ENCODE peak calls at places on chromosomes 5 and 9, in eight cellular contexts. One of them, this sample, is unnamed.
A peak's percentile ranks its signal among the peaks of the same experiment; 100 is the strongest.

GRCh38 chr9:19174127-19174921 is 47.0 kb upstream of the PLIN2 start:
- DNase-seq in colonic mucosa: peak; percentile 41
- DNase-seq in MM.1S: peak; percentile 46
- DNase-seq in small intestine: peak; percentile 81
- DNase-seq in left ventricle myocardium inferior: peak; percentile 62
- DNase-seq in Peyer's patch: no peak
- DNase-seq in upper lobe of right lung: peak; percentile 63
- DNase-seq in osteoblast: peak; percentile 92
- DNase-seq in this sample: peak; percentile 54

GRCh38 chr5:179220716-179221115 is 124.5 kb downstream of the ADAMTS2 start:
- DNase-seq in colonic mucosa: no peak
- DNase-seq in MM.1S: no peak
- DNase-seq in small intestine: no peak
- DNase-seq in left ventricle myocardium inferior: no peak
- DNase-seq in Peyer's patch: no peak
- DNase-seq in upper lobe of right lung: no peak
- DNase-seq in osteoblast: no peak
- DNase-seq in this sample: peak; percentile 45

GRCh38 chr5:172731286-172732073 is 39.5 kb downstream of the DUSP1 start:
- DNase-seq in colonic mucosa: no peak
- DNase-seq in MM.1S: no peak
- DNase-seq in small intestine: peak; percentile 44
- DNase-seq in left ventricle myocardium inferior: no peak
- DNase-seq in Peyer's patch: no peak
- DNase-seq in upper lobe of right lung: peak; percentile 83
- DNase-seq in osteoblast: peak; percentile 34
- DNase-seq in this sample: peak; percentile 86

GRCh38 chr5:32785639-32786216 is 74.6 kb downstream of the NPR3 start:
- DNase-seq in colonic mucosa: no peak
- DNase-seq in MM.1S: peak; percentile 15
- DNase-seq in small intestine: no peak
- DNase-seq in left ventricle myocardium inferior: no peak
- DNase-seq in Peyer's patch: no peak
- DNase-seq in upper lobe of right lung: no peak
- DNase-seq in osteoblast: no peak
- DNase-seq in this sample: no peak

GRCh38 chr5:96381526-96381925 is 51.5 kb downstream of the PCSK1 start:
- DNase-seq in colonic mucosa: peak; percentile 20
- DNase-seq in MM.1S: no peak
- DNase-seq in small intestine: peak; percentile 27
- DNase-seq in left ventricle myocardium inferior: no peak
- DNase-seq in Peyer's patch: no peak
- DNase-seq in upper lobe of right lung: no peak
- DNase-seq in osteoblast: no peak
- DNase-seq in this sample: no peak

GRCh38 chr5:71932649-71933338 is 174.5 kb upstream of the MAP1B start:
- DNase-seq in colonic mucosa: peak; percentile 70
- DNase-seq in MM.1S: no peak
- DNase-seq in small intestine: peak; percentile 95
- DNase-seq in left ventricle myocardium inferior: peak; percentile 29
- DNase-seq in Peyer's patch: peak; percentile 82
- DNase-seq in upper lobe of right lung: no peak
- DNase-seq in osteoblast: peak; percentile 84
- DNase-seq in this sample: peak; percentile 46

GRCh38 chr5:40410231-40410861 is 269.4 kb upstream of the PTGER4 start:
- DNase-seq in colonic mucosa: no peak
- DNase-seq in MM.1S: no peak
- DNase-seq in small intestine: peak; percentile 73
- DNase-seq in left ventricle myocardium inferior: no peak
- DNase-seq in Peyer's patch: no peak
- DNase-seq in upper lobe of right lung: no peak
- DNase-seq in osteoblast: no peak
- DNase-seq in this sample: no peak

GRCh38 chr5:179268966-179269693 is 76.1 kb downstream of the ADAMTS2 start:
- DNase-seq in colonic mucosa: peak; percentile 12
- DNase-seq in MM.1S: no peak
- DNase-seq in small intestine: no peak
- DNase-seq in left ventricle myocardium inferior: no peak
- DNase-seq in Peyer's patch: peak; percentile 26
- DNase-seq in upper lobe of right lung: peak; percentile 23
- DNase-seq in osteoblast: peak; percentile 70
- DNase-seq in this sample: peak; percentile 24

GRCh38 chr5:91269198-91269597 is 113.9 kb downstream of the ARRDC3 start:
- DNase-seq in colonic mucosa: no peak
- DNase-seq in MM.1S: peak; percentile 44
- DNase-seq in small intestine: no peak
- DNase-seq in left ventricle myocardium inferior: no peak
- DNase-seq in Peyer's patch: no peak
- DNase-seq in upper lobe of right lung: no peak
- DNase-seq in osteoblast: no peak
- DNase-seq in this sample: no peak

GRCh38 chr5:180126716-180127681 is 55.4 kb upstream of the RNF130 start:
- DNase-seq in colonic mucosa: peak; percentile 31
- DNase-seq in MM.1S: no peak
- DNase-seq in small intestine: no peak
- DNase-seq in left ventricle myocardium inferior: no peak
- DNase-seq in Peyer's patch: peak; percentile 56
- DNase-seq in upper lobe of right lung: peak; percentile 72
- DNase-seq in osteoblast: peak; percentile 95
- DNase-seq in this sample: no peak

GRCh38 chr5:127601601-127602000 is 47.3 kb upstream of the CTXN3 start:
- DNase-seq in colonic mucosa: no peak
- DNase-seq in MM.1S: no peak
- DNase-seq in small intestine: no peak
- DNase-seq in left ventricle myocardium inferior: no peak
- DNase-seq in Peyer's patch: no peak
- DNase-seq in upper lobe of right lung: no peak
- DNase-seq in osteoblast: no peak
- DNase-seq in this sample: no peak

GRCh38 chr9:2109066-2109650 is 94.0 kb downstream of the SMARCA2 start:
- DNase-seq in colonic mucosa: no peak
- DNase-seq in MM.1S: no peak
- DNase-seq in small intestine: no peak
- DNase-seq in left ventricle myocardium inferior: no peak
- DNase-seq in Peyer's patch: no peak
- DNase-seq in upper lobe of right lung: no peak
- DNase-seq in osteoblast: no peak
- DNase-seq in this sample: no peak

GRCh38 chr5:132751444-132751843 is 4.2 kb downstream of the CCNI2 start:
- DNase-seq in colonic mucosa: no peak
- DNase-seq in MM.1S: peak; percentile 29
- DNase-seq in small intestine: no peak
- DNase-seq in left ventricle myocardium inferior: no peak
- DNase-seq in Peyer's patch: no peak
- DNase-seq in upper lobe of right lung: no peak
- DNase-seq in osteoblast: peak; percentile 97
- DNase-seq in this sample: no peak

GRCh38 chr5:14184725-14185124 is 41.6 kb downstream of the TRIO start:
- DNase-seq in colonic mucosa: no peak
- DNase-seq in MM.1S: no peak
- DNase-seq in small intestine: no peak
- DNase-seq in left ventricle myocardium inferior: no peak
- DNase-seq in Peyer's patch: no peak
- DNase-seq in upper lobe of right lung: no peak
- DNase-seq in osteoblast: no peak
- DNase-seq in this sample: no peak

GRCh38 chr5:5302201-5302600 is 120.3 kb upstream of the ICE1 start:
- DNase-seq in colonic mucosa: no peak
- DNase-seq in MM.1S: no peak
- DNase-seq in small intestine: no peak
- DNase-seq in left ventricle myocardium inferior: no peak
- DNase-seq in Peyer's patch: no peak
- DNase-seq in upper lobe of right lung: no peak
- DNase-seq in osteoblast: no peak
- DNase-seq in this sample: no peak

GRCh38 chr5:5304361-5305035 is 118.0 kb upstream of the ICE1 start:
- DNase-seq in colonic mucosa: no peak
- DNase-seq in MM.1S: no peak
- DNase-seq in small intestine: peak; percentile 8
- DNase-seq in left ventricle myocardium inferior: no peak
- DNase-seq in Peyer's patch: no peak
- DNase-seq in upper lobe of right lung: no peak
- DNase-seq in osteoblast: no peak
- DNase-seq in this sample: no peak

GRCh38 chr5:5306696-5307095 is 115.8 kb upstream of the ICE1 start:
- DNase-seq in colonic mucosa: no peak
- DNase-seq in MM.1S: no peak
- DNase-seq in small intestine: no peak
- DNase-seq in left ventricle myocardium inferior: no peak
- DNase-seq in Peyer's patch: no peak
- DNase-seq in upper lobe of right lung: no peak
- DNase-seq in osteoblast: no peak
- DNase-seq in this sample: no peak

GRCh38 chr5:5298841-5299543 is 123.5 kb upstream of the ICE1 start:
- DNase-seq in colonic mucosa: no peak
- DNase-seq in MM.1S: no peak
- DNase-seq in small intestine: peak; percentile 18
- DNase-seq in left ventricle myocardium inferior: no peak
- DNase-seq in Peyer's patch: no peak
- DNase-seq in upper lobe of right lung: no peak
- DNase-seq in osteoblast: no peak
- DNase-seq in this sample: no peak

GRCh38 chr5:5303242-5303641 is 119.2 kb upstream of the ICE1 start:
- DNase-seq in colonic mucosa: no peak
- DNase-seq in MM.1S: no peak
- DNase-seq in small intestine: no peak
- DNase-seq in left ventricle myocardium inferior: no peak
- DNase-seq in Peyer's patch: no peak
- DNase-seq in upper lobe of right lung: no peak
- DNase-seq in osteoblast: no peak
- DNase-seq in this sample: no peak
- H3K4me3 ChIP-seq in colonic mucosa: no peak overlapping the region
- H3K4me3 ChIP-seq in MM.1S: no peak overlapping the region
- H3K4me3 ChIP-seq in small intestine: no peak overlapping the region
- H3K4me3 ChIP-seq in left ventricle myocardium inferior: no peak overlapping the region
- H3K4me3 ChIP-seq in Peyer's patch: no peak overlapping the region
- H3K4me3 ChIP-seq in upper lobe of right lung: no peak overlapping the region
- H3K4me3 ChIP-seq in osteoblast: no peak overlapping the region
- H3K4me3 ChIP-seq in this sample: no peak overlapping the region

GRCh38 chr5:154478752-154479159 is 729 bp upstream of the HAND1 start:
- DNase-seq in colonic mucosa: no peak
- DNase-seq in MM.1S: no peak
- DNase-seq in small intestine: no peak
- DNase-seq in left ventricle myocardium inferior: no peak
- DNase-seq in Peyer's patch: no peak
- DNase-seq in upper lobe of right lung: no peak
- DNase-seq in osteoblast: no peak
- DNase-seq in this sample: peak; percentile 78

GRCh38 chr5:154481584-154482381 is 3.8 kb upstream of the HAND1 start:
- DNase-seq in colonic mucosa: no peak
- DNase-seq in MM.1S: no peak
- DNase-seq in small intestine: no peak
- DNase-seq in left ventricle myocardium inferior: no peak
- DNase-seq in Peyer's patch: no peak
- DNase-seq in upper lobe of right lung: no peak
- DNase-seq in osteoblast: no peak
- DNase-seq in this sample: no peak

GRCh38 chr5:154480847-154481246 is 2.8 kb upstream of the HAND1 start:
- DNase-seq in colonic mucosa: no peak
- DNase-seq in MM.1S: no peak
- DNase-seq in small intestine: no peak
- DNase-seq in left ventricle myocardium inferior: no peak
- DNase-seq in Peyer's patch: no peak
- DNase-seq in upper lobe of right lung: no peak
- DNase-seq in osteoblast: no peak
- DNase-seq in this sample: no peak

GRCh38 chr5:154479160-154479943 is 1.3 kb upstream of the HAND1 start:
- DNase-seq in colonic mucosa: no peak
- DNase-seq in MM.1S: no peak
- DNase-seq in small intestine: no peak
- DNase-seq in left ventricle myocardium inferior: no peak
- DNase-seq in Peyer's patch: no peak
- DNase-seq in upper lobe of right lung: no peak
- DNase-seq in osteoblast: no peak
- DNase-seq in this sample: no peak

GRCh38 chr5:154479944-154480750 is 2.1 kb upstream of the HAND1 start:
- DNase-seq in colonic mucosa: no peak
- DNase-seq in MM.1S: no peak
- DNase-seq in small intestine: no peak
- DNase-seq in left ventricle myocardium inferior: no peak
- DNase-seq in Peyer's patch: no peak
- DNase-seq in upper lobe of right lung: no peak
- DNase-seq in osteoblast: no peak
- DNase-seq in this sample: no peak
- H3K27me3 ChIP-seq in colonic mucosa: peaks cover 99% of the 10 kb centered on the region
- H3K27me3 ChIP-seq in MM.1S: peaks cover 79% of the 10 kb centered on the region
- H3K27me3 ChIP-seq in small intestine: peaks cover 85% of the 10 kb centered on the region
- H3K27me3 ChIP-seq in left ventricle myocardium inferior: peaks cover 100% of the 10 kb centered on the region
- H3K27me3 ChIP-seq in Peyer's patch: no peaks in the 10 kb centered on the region
- H3K27me3 ChIP-seq in upper lobe of right lung: peaks cover 100% of the 10 kb centered on the region
- H3K27me3 ChIP-seq in osteoblast: peaks cover 98% of the 10 kb centered on the region
- H3K27me3 ChIP-seq in this sample: peaks cover 100% of the 10 kb centered on the region

DNA sequence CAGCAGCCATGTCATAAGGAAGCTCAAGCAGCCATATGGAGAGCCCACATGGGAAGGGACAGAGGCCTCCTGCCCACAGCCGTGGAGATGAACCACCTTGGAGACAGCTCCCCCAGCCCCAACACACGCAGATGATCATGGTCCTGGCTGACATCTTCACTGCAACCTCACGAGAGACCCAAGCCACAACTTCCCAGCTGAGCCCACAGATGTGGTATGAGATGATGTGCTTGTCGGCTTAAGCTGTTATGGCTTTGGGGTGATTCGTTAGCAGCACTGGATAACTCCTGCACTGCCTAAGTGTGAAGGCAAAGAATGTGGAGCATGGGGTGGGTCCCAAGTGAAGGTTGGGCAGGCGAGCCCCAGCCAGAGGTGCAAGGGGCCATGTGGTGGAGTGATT is 163.4 kb downstream of the ERCC6L2 start:
- DNase-seq in colonic mucosa: no peak
- DNase-seq in MM.1S: no peak
- DNase-seq in small intestine: no peak
- DNase-seq in left ventricle myocardium inferior: no peak
- DNase-seq in Peyer's patch: no peak
- DNase-seq in upper lobe of right lung: no peak
- DNase-seq in osteoblast: no peak
- DNase-seq in this sample: no peak
- H3K9me3 ChIP-seq in colonic mucosa: no peaks in the 10 kb centered on the region
- H3K9me3 ChIP-seq in MM.1S: no peaks in the 10 kb centered on the region
- H3K9me3 ChIP-seq in small intestine: peaks cover 3% of the 10 kb centered on the region
- H3K9me3 ChIP-seq in left ventricle myocardium inferior: peaks cover 13% of the 10 kb centered on the region
- H3K9me3 ChIP-seq in Peyer's patch: no peaks in the 10 kb centered on the region
- H3K9me3 ChIP-seq in upper lobe of right lung: no peaks in the 10 kb centered on the region
- H3K9me3 ChIP-seq in osteoblast: peaks cover 5% of the 10 kb centered on the region
- H3K9me3 ChIP-seq in this sample: peaks cover 8% of the 10 kb centered on the region

GRCh38 chr9:110383491-110383890 is 45.8 kb upstream of the TXNDC8 start:
- DNase-seq in colonic mucosa: no peak
- DNase-seq in MM.1S: no peak
- DNase-seq in small intestine: no peak
- DNase-seq in left ventricle myocardium inferior: no peak
- DNase-seq in Peyer's patch: no peak
- DNase-seq in upper lobe of right lung: peak; percentile 40
- DNase-seq in osteoblast: no peak
- DNase-seq in this sample: no peak

DNA sequence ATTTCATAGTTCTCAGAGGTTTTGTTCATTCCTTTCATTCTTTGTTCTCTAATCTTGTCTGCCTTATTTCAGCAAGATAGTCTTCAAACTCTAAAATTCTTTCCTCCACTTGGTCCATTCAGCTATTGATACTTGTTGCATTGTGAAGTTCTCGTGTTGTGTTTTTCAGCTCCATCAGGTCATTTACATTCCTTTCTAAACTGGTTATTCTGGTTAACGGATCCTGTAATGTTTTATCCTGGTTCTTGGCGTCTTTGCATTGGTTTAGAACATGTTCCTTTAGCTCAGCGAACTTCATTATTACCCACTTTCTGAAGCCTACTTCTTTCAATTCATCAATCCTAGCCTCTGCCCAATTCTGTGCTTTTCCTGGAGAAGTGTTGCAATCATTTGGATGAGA is 45.1 kb upstream of the TXNDC8 start:
- DNase-seq in colonic mucosa: no peak
- DNase-seq in MM.1S: no peak
- DNase-seq in small intestine: no peak
- DNase-seq in left ventricle myocardium inferior: no peak
- DNase-seq in Peyer's patch: no peak
- DNase-seq in upper lobe of right lung: no peak
- DNase-seq in osteoblast: no peak
- DNase-seq in this sample: no peak
- H3K4me3 ChIP-seq in colonic mucosa: no peak overlapping the region
- H3K4me3 ChIP-seq in MM.1S: no peak overlapping the region
- H3K4me3 ChIP-seq in small intestine: no peak overlapping the region
- H3K4me3 ChIP-seq in left ventricle myocardium inferior: no peak overlapping the region
- H3K4me3 ChIP-seq in Peyer's patch: no peak overlapping the region
- H3K4me3 ChIP-seq in upper lobe of right lung: no peak overlapping the region
- H3K4me3 ChIP-seq in osteoblast: no peak overlapping the region
- H3K4me3 ChIP-seq in this sample: no peak overlapping the region

This sample was measured in left lung.